ENCODE peak calls at places on chromosomes 6 and 20, in six cellular contexts. O, L, Y, K, I and T are unnamed samples.

GRCh38 chr20:16476032-16476431 is 97.2 kb downstream of the KIF16B start:
- DNase-seq in O (peak), L (no peak), Y (no peak), K (no peak), I (peak), T (no peak)

GRCh38 chr20:43746344-43747137 is 19.7 kb upstream of the GTSF1L start:
- DNase-seq in O (no peak), L (no peak), Y (no peak), K (no peak), I (no peak), T (peak)

GRCh38 chr6:135182993-135183531 is 2.0 kb downstream of the MYB start:
- DNase-seq in O (no peak), L (peak), Y (no peak), K (no peak), I (peak), T (no peak)

GRCh38 chr6:16903470-16903869 is 142.2 kb upstream of the ATXN1 start:
- DNase-seq in O (no peak), L (no peak), Y (no peak), K (no peak), I (no peak), T (no peak)

GRCh38 chr20:44601801-44602204 is 19.4 kb downstream of the PKIG start:
- DNase-seq in O (no peak), L (no peak), Y (peak), K (peak), I (no peak), T (no peak)

GRCh38 chr6:16619017-16619416 is 142.2 kb downstream of the ATXN1 start:
- DNase-seq in O (no peak), L (no peak), Y (no peak), K (no peak), I (no peak), T (no peak)

GRCh38 chr6:132798820-132799538 is 542 bp upstream of the SLC18B1 start:
- DNase-seq in O (no peak), L (peak), Y (peak), K (peak), I (peak), T (no peak)

GRCh38 chr20:23399568-23400241 is 21.6 kb downstream of the NAPB start:
- DNase-seq in O (peak), L (no peak), Y (no peak), K (no peak), I (peak), T (no peak)

GRCh38 chr6:6892706-6893601 is 214.8 kb upstream of the RREB1 start:
- DNase-seq in O (no peak), L (no peak), Y (peak), K (peak), I (no peak), T (no peak)

GRCh38 chr6:6893701-6894100 is 214.1 kb upstream of the RREB1 start:
- DNase-seq in O (no peak), L (no peak), Y (peak), K (peak), I (peak), T (no peak)

GRCh38 chr6:6890400-6890858 is 217.3 kb upstream of the RREB1 start:
- DNase-seq in O (no peak), L (peak), Y (peak), K (peak), I (no peak), T (no peak)

GRCh38 chr6:6891074-6891754 is 216.5 kb upstream of the RREB1 start:
- DNase-seq in O (no peak), L (peak), Y (no peak), K (no peak), I (no peak), T (no peak)

DNA sequence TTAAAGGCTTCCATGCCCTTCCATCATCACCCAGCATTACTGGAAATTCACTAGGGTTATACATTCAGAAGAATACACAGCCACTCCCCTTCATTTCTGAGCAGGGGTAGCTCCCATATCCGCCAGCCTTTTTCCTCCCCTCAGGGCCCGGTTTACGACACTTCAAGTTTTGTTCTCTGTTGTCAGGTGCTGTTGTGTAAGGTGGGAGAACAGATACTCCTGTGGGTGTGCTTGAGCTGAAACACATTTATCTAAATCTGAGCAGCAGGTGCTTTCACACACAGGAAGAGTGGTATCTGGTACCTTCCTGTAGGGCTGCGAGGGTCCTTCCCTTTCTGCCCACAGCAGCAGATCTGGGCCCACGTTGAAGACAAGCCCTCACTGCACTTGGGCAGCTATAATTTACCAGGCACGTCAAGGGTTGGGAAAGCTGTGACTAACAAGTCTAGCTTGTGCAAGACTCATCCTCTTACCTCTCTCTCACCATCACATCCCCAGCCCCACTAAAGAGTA is 215.8 kb upstream of the RREB1 start:
- DNase-seq in O (no peak), L (no peak), Y (peak), K (peak), I (peak), T (no peak)
- H3K27ac ChIP-seq in O (no peak), L (peak), Y (peak), K (peak), I (no peak), T (peak)

GRCh38 chr6:24445704-24446103 is 43.0 kb downstream of the MRS2 start:
- DNase-seq in O (no peak), L (no peak), Y (no peak), K (no peak), I (no peak), T (no peak)
- H3K27ac ChIP-seq in O (no peak), L (no peak), Y (no peak), K (no peak), I (no peak), T (no peak)

DNA sequence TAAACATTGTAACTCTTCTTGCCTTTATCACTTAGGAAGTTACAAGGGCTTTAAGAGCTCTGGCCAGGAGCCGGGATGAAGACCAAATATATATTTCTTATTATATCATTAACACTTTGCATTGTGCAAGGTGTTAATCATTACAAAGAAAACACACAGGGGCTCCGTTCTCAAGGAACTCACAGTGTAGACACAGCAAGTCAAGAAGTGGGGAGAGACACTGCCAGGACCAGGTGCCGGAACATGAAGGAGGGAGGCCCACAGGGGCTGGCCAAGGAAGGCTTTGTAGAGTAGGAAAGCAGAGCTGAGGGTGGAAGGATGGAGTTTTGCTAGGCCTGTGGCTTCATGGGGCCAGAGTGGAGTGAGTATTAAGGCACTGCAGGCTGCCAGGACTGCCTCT is 17.5 kb downstream of the ITPR3 start:
- DNase-seq in O (no peak), L (peak), Y (no peak), K (no peak), I (no peak), T (no peak)
- H3K27ac ChIP-seq in O (no peak), L (peak), Y (no peak), K (no peak), I (no peak), T (no peak)

GRCh38 chr20:20782221-20782620 is 69.8 kb upstream of the RALGAPA2 start:
- DNase-seq in O (no peak), L (peak), Y (peak), K (no peak), I (no peak), T (no peak)
- H3K27ac ChIP-seq in O (no peak), L (no peak), Y (peak), K (peak), I (no peak), T (no peak)

DNA sequence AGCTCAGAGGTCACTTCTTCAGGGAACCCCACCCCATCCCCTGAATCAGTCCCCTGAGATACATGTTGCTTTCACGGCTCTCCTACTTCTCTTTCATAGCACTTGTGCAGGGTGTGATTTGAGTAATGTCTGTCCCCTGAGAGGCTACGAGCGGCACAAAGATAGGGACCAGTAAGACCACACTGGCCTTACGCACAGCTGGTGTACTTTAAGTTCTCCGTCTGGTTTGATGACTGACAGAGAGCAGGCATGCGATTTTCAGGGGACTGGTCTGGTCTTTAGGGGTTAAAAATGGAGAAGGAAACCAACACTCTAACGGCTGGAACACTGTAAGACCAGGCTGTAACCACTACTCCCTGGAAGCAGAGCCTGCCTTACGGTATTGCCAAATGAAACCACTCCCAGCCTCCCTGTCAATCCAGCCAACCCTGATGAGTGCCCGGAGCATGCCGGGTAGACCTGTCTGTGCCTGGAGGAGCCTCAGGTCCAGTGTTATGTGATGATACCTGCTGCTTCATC is 47.1 kb downstream of the ELMO2 start:
- DNase-seq in O (no peak), L (no peak), Y (peak), K (peak), I (no peak), T (peak)
- H3K27ac ChIP-seq in O (no peak), L (no peak), Y (peak), K (peak), I (no peak), T (peak)

GRCh38 chr6:36634317-36634716 is 40.2 kb downstream of the SRSF3 start:
- DNase-seq in O (no peak), L (no peak), Y (no peak), K (no peak), I (no peak), T (no peak)

GRCh38 chr6:36636283-36636682 is 42.1 kb downstream of the SRSF3 start:
- DNase-seq in O (no peak), L (no peak), Y (no peak), K (no peak), I (no peak), T (no peak)

GRCh38 chr6:36633370-36633769 is 39.2 kb downstream of the SRSF3 start:
- DNase-seq in O (no peak), L (no peak), Y (peak), K (no peak), I (no peak), T (no peak)

GRCh38 chr6:36631326-36632046 is 37.3 kb downstream of the SRSF3 start:
- DNase-seq in O (no peak), L (no peak), Y (no peak), K (no peak), I (no peak), T (no peak)

GRCh38 chr6:36633915-36634314 is 39.8 kb downstream of the SRSF3 start:
- DNase-seq in O (no peak), L (peak), Y (no peak), K (no peak), I (no peak), T (no peak)
- H3K27ac ChIP-seq in O (peak), L (no peak), Y (peak), K (peak), I (no peak), T (no peak)

GRCh38 chr6:72619883-72620696 is 1.8 kb upstream of the KCNQ5 start:
- DNase-seq in O (no peak), L (peak), Y (peak), K (peak), I (no peak), T (peak)
- H3K27ac ChIP-seq in O (no peak), L (no peak), Y (peak), K (peak), I (no peak), T (peak)